ENCODE peak calls at places on chromosomes 13 and 19, in six cellular contexts. One of them, this sample, is unnamed.

GRCh38 chr13:50140742-50141659 is 125.8 kb downstream of the KCNRG start:
- DNase-seq in ascending aorta: no peak
- DNase-seq in HL-60: peak; percentile 58
- DNase-seq in HFF-Myc: no peak
- DNase-seq in fibroblast of lung: peak; percentile 28
- DNase-seq in keratinocyte: no peak
- DNase-seq in this sample: no peak

GRCh38 chr19:40614595-40615411 is 13.6 kb downstream of the LTBP4 start:
- DNase-seq in ascending aorta: peak; percentile 90
- DNase-seq in HL-60: no peak
- DNase-seq in HFF-Myc: peak; percentile 95
- DNase-seq in fibroblast of lung: peak; percentile 98
- DNase-seq in keratinocyte: no peak
- DNase-seq in this sample: peak; percentile 97

GRCh38 chr19:35167251-35168119 is 12.9 kb downstream of the FXYD5 start:
- DNase-seq in ascending aorta: no peak
- DNase-seq in HL-60: peak; percentile 72
- DNase-seq in HFF-Myc: no peak
- DNase-seq in fibroblast of lung: no peak
- DNase-seq in keratinocyte: no peak
- DNase-seq in this sample: no peak

GRCh38 chr13:78032132-78032531 is 113.5 kb upstream of the EDNRB start:
- DNase-seq in ascending aorta: no peak
- DNase-seq in HL-60: no peak
- DNase-seq in HFF-Myc: no peak
- DNase-seq in fibroblast of lung: no peak
- DNase-seq in keratinocyte: no peak
- DNase-seq in this sample: peak; percentile 42

GRCh38 chr13:99969934-99970760 is 1.4 kb downstream of the ZIC5 start:
- DNase-seq in ascending aorta: no peak
- DNase-seq in HL-60: no peak
- DNase-seq in HFF-Myc: no peak
- DNase-seq in fibroblast of lung: no peak
- DNase-seq in keratinocyte: no peak
- DNase-seq in this sample: no peak

GRCh38 chr19:40633207-40633606 is 32.0 kb downstream of the LTBP4 start:
- DNase-seq in ascending aorta: no peak
- DNase-seq in HL-60: no peak
- DNase-seq in HFF-Myc: no peak
- DNase-seq in fibroblast of lung: peak; percentile 48
- DNase-seq in keratinocyte: no peak
- DNase-seq in this sample: no peak

GRCh38 chr13:33169273-33169980 is 116.1 kb downstream of the STARD13 start:
- DNase-seq in ascending aorta: no peak
- DNase-seq in HL-60: no peak
- DNase-seq in HFF-Myc: no peak
- DNase-seq in fibroblast of lung: peak; percentile 78
- DNase-seq in keratinocyte: peak; percentile 69
- DNase-seq in this sample: peak; percentile 73

GRCh38 chr19:11338164-11338563 is 1.3 kb downstream of the RAB3D start:
- DNase-seq in ascending aorta: no peak
- DNase-seq in HL-60: no peak
- DNase-seq in HFF-Myc: no peak
- DNase-seq in fibroblast of lung: no peak
- DNase-seq in keratinocyte: no peak
- DNase-seq in this sample: no peak

GRCh38 chr19:8097681-8098567 is 45.4 kb downstream of the CCL25 start:
- DNase-seq in ascending aorta: no peak
- DNase-seq in HL-60: no peak
- DNase-seq in HFF-Myc: no peak
- DNase-seq in fibroblast of lung: no peak
- DNase-seq in keratinocyte: no peak
- DNase-seq in this sample: no peak

GRCh38 chr19:10971107-10971715 is 10.4 kb downstream of the SMARCA4 start:
- DNase-seq in ascending aorta: no peak
- DNase-seq in HL-60: no peak
- DNase-seq in HFF-Myc: no peak
- DNase-seq in fibroblast of lung: no peak
- DNase-seq in keratinocyte: no peak
- DNase-seq in this sample: no peak

GRCh38 chr19:54154603-54155345 is 4.7 kb downstream of the LENG1 start:
- DNase-seq in ascending aorta: no peak
- DNase-seq in HL-60: no peak
- DNase-seq in HFF-Myc: no peak
- DNase-seq in fibroblast of lung: no peak
- DNase-seq in keratinocyte: no peak
- DNase-seq in this sample: no peak

GRCh38 chr19:18014197-18014596 is 6.2 kb downstream of the ARRDC2 start:
- DNase-seq in ascending aorta: no peak
- DNase-seq in HL-60: no peak
- DNase-seq in HFF-Myc: no peak
- DNase-seq in fibroblast of lung: no peak
- DNase-seq in keratinocyte: no peak
- DNase-seq in this sample: no peak

GRCh38 chr19:1113278-1113985 is 9.6 kb downstream of the GPX4 start:
- DNase-seq in ascending aorta: peak; percentile 97
- DNase-seq in HL-60: peak; percentile 79
- DNase-seq in HFF-Myc: peak; percentile 77
- DNase-seq in fibroblast of lung: peak; percentile 94
- DNase-seq in keratinocyte: no peak
- DNase-seq in this sample: peak; percentile 93

GRCh38 chr19:13164370-13165090 is 14.3 kb downstream of the IER2 start:
- DNase-seq in ascending aorta: peak; percentile 75
- DNase-seq in HL-60: peak; percentile 65
- DNase-seq in HFF-Myc: no peak
- DNase-seq in fibroblast of lung: peak; percentile 83
- DNase-seq in keratinocyte: no peak
- DNase-seq in this sample: peak; percentile 72

GRCh38 chr13:101474419-101474957 is 22.0 kb downstream of the ITGBL1 start:
- DNase-seq in ascending aorta: no peak
- DNase-seq in HL-60: no peak
- DNase-seq in HFF-Myc: peak; percentile 69
- DNase-seq in fibroblast of lung: peak; percentile 91
- DNase-seq in keratinocyte: no peak
- DNase-seq in this sample: peak; percentile 85

GRCh38 chr13:50339291-50339690 is 324.0 kb downstream of the KCNRG start:
- DNase-seq in ascending aorta: no peak
- DNase-seq in HL-60: no peak
- DNase-seq in HFF-Myc: no peak
- DNase-seq in fibroblast of lung: no peak
- DNase-seq in keratinocyte: no peak
- DNase-seq in this sample: no peak

GRCh38 chr19:47719047-47719885 is 6.0 kb downstream of the EHD2 start:
- DNase-seq in ascending aorta: peak; percentile 94
- DNase-seq in HL-60: no peak
- DNase-seq in HFF-Myc: peak; percentile 95
- DNase-seq in fibroblast of lung: peak; percentile 99
- DNase-seq in keratinocyte: peak; percentile 92
- DNase-seq in this sample: peak; percentile 98

GRCh38 chr19:17830567-17831418 is 9.5 kb upstream of the INSL3 start:
- DNase-seq in ascending aorta: no peak
- DNase-seq in HL-60: no peak
- DNase-seq in HFF-Myc: no peak
- DNase-seq in fibroblast of lung: peak; percentile 75
- DNase-seq in keratinocyte: peak; percentile 91
- DNase-seq in this sample: peak; percentile 43

GRCh38 chr13:112741835-112742570 is 52.2 kb downstream of the ATP11A start:
- DNase-seq in ascending aorta: no peak
- DNase-seq in HL-60: no peak
- DNase-seq in HFF-Myc: no peak
- DNase-seq in fibroblast of lung: no peak
- DNase-seq in keratinocyte: no peak
- DNase-seq in this sample: no peak

GRCh38 chr19:23996549-23996948 is 81.9 kb downstream of the ZNF726 start:
- DNase-seq in ascending aorta: no peak
- DNase-seq in HL-60: no peak
- DNase-seq in HFF-Myc: no peak
- DNase-seq in fibroblast of lung: no peak
- DNase-seq in keratinocyte: no peak
- DNase-seq in this sample: peak; percentile 14

GRCh38 chr13:106650690-106651205 is 82.8 kb upstream of the ARGLU1 start:
- DNase-seq in ascending aorta: no peak
- DNase-seq in HL-60: no peak
- DNase-seq in HFF-Myc: no peak
- DNase-seq in fibroblast of lung: peak; percentile 60
- DNase-seq in keratinocyte: no peak
- DNase-seq in this sample: no peak

GRCh38 chr13:53719281-53719680 is 690.7 kb downstream of the OLFM4 start:
- DNase-seq in ascending aorta: no peak
- DNase-seq in HL-60: no peak
- DNase-seq in HFF-Myc: no peak
- DNase-seq in fibroblast of lung: no peak
- DNase-seq in keratinocyte: no peak
- DNase-seq in this sample: no peak

GRCh38 chr13:111116830-111117229 is 1.7 kb downstream of the ARHGEF7 start:
- DNase-seq in ascending aorta: no peak
- DNase-seq in HL-60: no peak
- DNase-seq in HFF-Myc: no peak
- DNase-seq in fibroblast of lung: peak; percentile 55
- DNase-seq in keratinocyte: no peak
- DNase-seq in this sample: peak; percentile 6

GRCh38 chr13:67048793-67049150 is 181.4 kb downstream of the PCDH9 start:
- DNase-seq in ascending aorta: no peak
- DNase-seq in HL-60: no peak
- DNase-seq in HFF-Myc: peak; percentile 0
- DNase-seq in fibroblast of lung: peak; percentile 87
- DNase-seq in keratinocyte: no peak
- DNase-seq in this sample: peak; percentile 85

GRCh38 chr13:41505209-41505835 is 48.0 kb downstream of the RGCC start:
- DNase-seq in ascending aorta: no peak
- DNase-seq in HL-60: no peak
- DNase-seq in HFF-Myc: peak; percentile 57
- DNase-seq in fibroblast of lung: peak; percentile 95
- DNase-seq in keratinocyte: peak; percentile 15
- DNase-seq in this sample: peak; percentile 83

GRCh38 chr13:103883152-103883551 is 816.9 kb upstream of the SLC10A2 start:
- DNase-seq in ascending aorta: peak; percentile 81
- DNase-seq in HL-60: peak; percentile 49
- DNase-seq in HFF-Myc: no peak
- DNase-seq in fibroblast of lung: peak; percentile 96
- DNase-seq in keratinocyte: no peak
- DNase-seq in this sample: peak; percentile 92

GRCh38 chr19:35041548-35042055 is at the start of gene HPN:
- DNase-seq in ascending aorta: no peak
- DNase-seq in HL-60: no peak
- DNase-seq in HFF-Myc: no peak
- DNase-seq in fibroblast of lung: no peak
- DNase-seq in keratinocyte: no peak
- DNase-seq in this sample: no peak

GRCh38 chr19:16449330-16449961 is 22.3 kb downstream of the EPS15L1 start:
- DNase-seq in ascending aorta: no peak
- DNase-seq in HL-60: peak; percentile 72
- DNase-seq in HFF-Myc: no peak
- DNase-seq in fibroblast of lung: peak; percentile 13
- DNase-seq in keratinocyte: no peak
- DNase-seq in this sample: peak; percentile 24

GRCh38 chr19:16039545-16039944 is 36.8 kb upstream of the TPM4 start:
- DNase-seq in ascending aorta: no peak
- DNase-seq in HL-60: no peak
- DNase-seq in HFF-Myc: no peak
- DNase-seq in fibroblast of lung: no peak
- DNase-seq in keratinocyte: no peak
- DNase-seq in this sample: no peak

GRCh38 chr13:70812481-70812880 is 704.2 kb upstream of the KLHL1 start:
- DNase-seq in ascending aorta: no peak
- DNase-seq in HL-60: no peak
- DNase-seq in HFF-Myc: no peak
- DNase-seq in fibroblast of lung: peak; percentile 89
- DNase-seq in keratinocyte: no peak
- DNase-seq in this sample: no peak

DNA sequence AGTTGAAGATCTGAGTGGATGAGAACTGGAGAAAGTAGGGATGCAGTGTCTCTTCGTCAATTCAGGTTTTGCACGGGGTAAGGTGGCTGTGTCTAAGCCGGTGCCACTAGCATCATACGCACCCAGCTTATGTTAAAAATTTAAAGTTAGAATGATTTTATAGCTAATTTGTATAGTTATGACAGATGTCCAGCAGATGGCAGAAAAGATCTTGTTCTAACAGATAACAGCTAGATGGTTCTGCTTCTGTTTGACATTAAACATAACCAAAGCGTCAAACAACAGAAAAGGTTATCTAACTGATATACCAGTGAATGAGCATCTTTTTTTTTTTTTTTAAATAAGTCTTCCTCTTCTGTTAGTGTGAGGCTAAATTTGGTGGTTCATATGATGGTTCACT is 18.8 kb upstream of the EDDM13 start:
- DNase-seq in ascending aorta: no peak
- DNase-seq in HL-60: peak; percentile 52
- DNase-seq in HFF-Myc: peak; percentile 25
- DNase-seq in fibroblast of lung: peak; percentile 74
- DNase-seq in keratinocyte: peak; percentile 17
- DNase-seq in this sample: peak; percentile 78
- TF ChIP-seq CTCF in ascending aorta: peak; percentile 11
- TF ChIP-seq CTCF in HL-60: peak; percentile 2
- TF ChIP-seq CTCF in HFF-Myc: no peak
- TF ChIP-seq CTCF in fibroblast of lung: no peak
- TF ChIP-seq CTCF in keratinocyte: no peak
- TF ChIP-seq CTCF in this sample: peak; percentile 27

DNA sequence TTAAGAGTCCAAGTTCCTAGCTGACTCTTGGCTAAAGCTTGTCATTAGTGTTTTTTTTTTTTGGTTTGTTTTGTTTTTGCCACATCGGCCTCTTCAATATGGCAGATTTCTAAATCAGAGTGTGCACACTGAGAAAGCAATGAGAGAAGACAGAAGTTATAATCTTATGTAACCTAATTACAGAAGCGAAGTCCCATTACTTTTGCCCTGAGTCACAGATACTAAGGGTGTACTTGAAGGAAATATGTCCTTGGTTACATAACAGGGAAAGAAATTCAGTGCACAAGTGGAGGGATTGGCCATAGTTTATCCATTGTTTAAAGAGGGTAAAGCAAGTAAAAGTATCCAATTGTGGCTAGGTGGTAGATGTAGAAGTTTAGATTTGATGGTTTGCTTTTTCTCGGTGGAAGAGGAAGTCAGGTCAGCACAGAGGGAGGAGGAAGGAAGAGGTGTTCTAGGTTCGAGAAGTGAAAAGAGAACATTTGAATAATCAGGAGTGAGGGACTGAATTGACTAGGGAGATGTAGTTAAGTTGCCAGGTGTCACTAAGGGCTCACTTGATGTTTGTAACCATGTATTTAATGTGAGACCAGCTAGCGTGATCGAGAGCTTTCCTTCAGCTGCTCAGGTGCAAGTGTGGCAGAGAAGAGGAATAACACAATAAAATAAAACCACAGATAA is 12.2 kb downstream of the GTF2F2 start:
- DNase-seq in ascending aorta: no peak
- DNase-seq in HL-60: peak; percentile 34
- DNase-seq in HFF-Myc: no peak
- DNase-seq in fibroblast of lung: no peak
- DNase-seq in keratinocyte: no peak
- DNase-seq in this sample: no peak
- H3K4me3 ChIP-seq in ascending aorta: no peak overlapping the region
- H3K4me3 ChIP-seq in HL-60: no peak overlapping the region
- H3K4me3 ChIP-seq in HFF-Myc: no peak overlapping the region
- H3K4me3 ChIP-seq in fibroblast of lung: no peak overlapping the region
- H3K4me3 ChIP-seq in keratinocyte: no peak overlapping the region
- H3K4me3 ChIP-seq in this sample: no peak overlapping the region

GRCh38 chr19:3620145-3620816 is 6.3 kb downstream of the CACTIN start:
- DNase-seq in ascending aorta: no peak
- DNase-seq in HL-60: no peak
- DNase-seq in HFF-Myc: no peak
- DNase-seq in fibroblast of lung: no peak
- DNase-seq in keratinocyte: no peak
- DNase-seq in this sample: no peak
- TF ChIP-seq CTCF in ascending aorta: no peak
- TF ChIP-seq CTCF in HL-60: no peak
- TF ChIP-seq CTCF in HFF-Myc: no peak
- TF ChIP-seq CTCF in fibroblast of lung: no peak
- TF ChIP-seq CTCF in keratinocyte: no peak
- TF ChIP-seq CTCF in this sample: no peak

GRCh38 chr19:4911786-4912672 is 2.7 kb downstream of the UHRF1 start:
- DNase-seq in ascending aorta: peak; percentile 94
- DNase-seq in HL-60: peak; percentile 57
- DNase-seq in HFF-Myc: peak; percentile 100
- DNase-seq in fibroblast of lung: peak; percentile 100
- DNase-seq in keratinocyte: peak; percentile 99
- DNase-seq in this sample: peak; percentile 99
- H3K4me3 ChIP-seq in ascending aorta: peak overlapping the region; percentile 76
- H3K4me3 ChIP-seq in HL-60: peak overlapping the region; percentile 72
- H3K4me3 ChIP-seq in HFF-Myc: peak overlapping the region; percentile 64
- H3K4me3 ChIP-seq in fibroblast of lung: peak overlapping the region; percentile 53
- H3K4me3 ChIP-seq in keratinocyte: peak overlapping the region; percentile 61
- H3K4me3 ChIP-seq in this sample: peak overlapping the region; percentile 66

This sample was measured in cardiac fibroblast.